ENCODE peak calls at places on chromosomes 5 and 9, in ten cellular contexts. H is stomach, O is B cell, B is WTC11, U is tibial nerve, D is AG09319, L is AG04449, Q is lower leg skin, F is neural crest cell, M is cardiac fibroblast. I is an unnamed sample.

GRCh38 chr5:151699071-151699901 is 12.6 kb upstream of the SPARC start:
- DNase-seq in F (no peak), O (no peak), M (peak), D (peak), U (no peak), B (no peak), Q (peak), L (peak), H (peak), I (no peak)

GRCh38 chr5:167720676-167721260 is 570.7 kb upstream of the WWC1 start:
- DNase-seq in O (no peak), Q (no peak), D (no peak), H (no peak), F (no peak), U (no peak), M (no peak), B (no peak), L (peak), I (no peak)

GRCh38 chr5:64690417-64691151 is at the start of gene SHISAL2B:
- DNase-seq in O (peak), Q (no peak), B (peak), L (no peak), M (peak), H (no peak), F (peak), D (no peak), U (no peak), I (peak)

GRCh38 chr5:72070519-72070918 is 36.8 kb upstream of the MAP1B start:
- DNase-seq in H (no peak), Q (no peak), O (no peak), U (no peak), B (peak), D (no peak), F (no peak), L (no peak), M (no peak), I (no peak)

GRCh38 chr9:127979333-127980055 is 1.3 kb downstream of the EEIG1 start:
- DNase-seq in B (peak), L (no peak), Q (no peak), M (peak), U (no peak), H (peak), O (peak), D (no peak), F (peak), I (peak)

GRCh38 chr5:91885291-91886265 is 502.5 kb upstream of the ARRDC3 start:
- DNase-seq in H (no peak), M (no peak), B (no peak), D (no peak), L (no peak), Q (no peak), F (no peak), O (no peak), U (no peak), I (peak)

GRCh38 chr5:168940712-168941111 is 360.2 kb downstream of the SLIT3 start:
- DNase-seq in B (no peak), F (no peak), Q (no peak), H (no peak), U (no peak), D (no peak), M (no peak), O (no peak), L (no peak), I (no peak)

GRCh38 chr5:74130141-74130897 is 504.3 kb downstream of the ARHGEF28 start:
- DNase-seq in H (no peak), F (no peak), D (no peak), U (no peak), O (no peak), L (no peak), B (no peak), M (no peak), Q (no peak), I (no peak)

GRCh38 chr5:80860934-80861613 is 99.1 kb upstream of the RASGRF2 start:
- DNase-seq in O (no peak), Q (no peak), D (no peak), M (peak), L (peak), B (no peak), F (no peak), U (no peak), H (no peak), I (no peak)

DNA sequence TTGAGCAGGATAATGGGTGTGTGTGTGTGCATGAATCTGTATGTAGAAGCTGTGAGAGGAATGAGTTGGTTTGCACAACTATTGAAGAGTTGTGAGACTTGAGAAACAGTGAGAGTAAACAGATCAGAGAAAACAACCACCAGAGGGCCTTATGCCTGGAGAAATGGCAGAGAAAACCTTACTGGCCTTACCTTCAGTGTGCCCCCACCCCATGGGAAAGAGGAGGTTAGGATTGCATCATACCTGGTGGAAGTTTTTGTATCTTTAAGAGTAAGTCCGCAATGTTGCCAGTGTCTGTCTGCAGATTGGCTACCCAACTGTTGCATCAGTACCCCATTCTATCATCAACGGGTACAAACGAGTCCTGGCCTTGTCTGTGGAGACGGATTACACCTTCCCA is 1909.4 kb upstream of the WWC1 start:
- DNase-seq in M (no peak), B (peak), D (no peak), Q (no peak), F (no peak), H (no peak), U (no peak), L (no peak), O (no peak), I (no peak)
- TF ChIP-seq CTCF in M (no peak), B (peak), D (no peak), Q (no peak), F (peak), H (no peak), U (no peak), L (no peak), O (no peak), I (peak)

GRCh38 chr9:17520264-17521058 is 58.4 kb upstream of the SH3GL2 start:
- DNase-seq in M (no peak), F (no peak), D (no peak), Q (no peak), U (no peak), B (no peak), O (no peak), L (no peak), H (no peak), I (no peak)
- TF ChIP-seq CTCF in M (no peak), F (no peak), D (no peak), Q (no peak), U (no peak), B (no peak), O (no peak), L (no peak), H (no peak), I (peak)

GRCh38 chr9:69671904-69672827 is at the start of gene APBA1:
- DNase-seq in M (peak), U (peak), F (peak), Q (peak), H (peak), L (no peak), O (peak), D (no peak), B (peak), I (peak)
- TF ChIP-seq CTCF in M (no peak), U (peak), F (no peak), Q (no peak), H (no peak), L (peak), O (no peak), D (peak), B (no peak), I (no peak)

GRCh38 chr9:137581361-137582285 is 2.9 kb upstream of the DPH7 start:
- DNase-seq in Q (no peak), O (no peak), L (no peak), F (no peak), B (no peak), H (no peak), U (no peak), D (no peak), M (no peak), I (no peak)

GRCh38 chr9:137582286-137582860 is 3.6 kb upstream of the DPH7 start:
- DNase-seq in F (no peak), H (peak), L (no peak), B (peak), O (no peak), D (no peak), M (peak), Q (no peak), U (no peak), I (peak)

GRCh38 chr9:137580209-137580957 is 1.7 kb upstream of the DPH7 start:
- DNase-seq in B (no peak), H (no peak), M (no peak), O (no peak), L (no peak), D (no peak), Q (no peak), F (no peak), U (no peak), I (no peak)

GRCh38 chr9:137579259-137579604 is 507 bp upstream of the DPH7 start:
- DNase-seq in H (no peak), L (no peak), B (no peak), Q (no peak), M (no peak), O (no peak), F (no peak), D (no peak), U (no peak), I (no peak)

GRCh38 chr9:137580958-137581331 is 2.2 kb upstream of the DPH7 start:
- DNase-seq in B (no peak), O (no peak), H (no peak), L (no peak), M (no peak), U (no peak), F (no peak), Q (no peak), D (no peak), I (no peak)
- TF ChIP-seq CTCF in B (no peak), O (no peak), H (no peak), L (no peak), M (no peak), U (no peak), F (no peak), Q (no peak), D (no peak), I (no peak)

DNA sequence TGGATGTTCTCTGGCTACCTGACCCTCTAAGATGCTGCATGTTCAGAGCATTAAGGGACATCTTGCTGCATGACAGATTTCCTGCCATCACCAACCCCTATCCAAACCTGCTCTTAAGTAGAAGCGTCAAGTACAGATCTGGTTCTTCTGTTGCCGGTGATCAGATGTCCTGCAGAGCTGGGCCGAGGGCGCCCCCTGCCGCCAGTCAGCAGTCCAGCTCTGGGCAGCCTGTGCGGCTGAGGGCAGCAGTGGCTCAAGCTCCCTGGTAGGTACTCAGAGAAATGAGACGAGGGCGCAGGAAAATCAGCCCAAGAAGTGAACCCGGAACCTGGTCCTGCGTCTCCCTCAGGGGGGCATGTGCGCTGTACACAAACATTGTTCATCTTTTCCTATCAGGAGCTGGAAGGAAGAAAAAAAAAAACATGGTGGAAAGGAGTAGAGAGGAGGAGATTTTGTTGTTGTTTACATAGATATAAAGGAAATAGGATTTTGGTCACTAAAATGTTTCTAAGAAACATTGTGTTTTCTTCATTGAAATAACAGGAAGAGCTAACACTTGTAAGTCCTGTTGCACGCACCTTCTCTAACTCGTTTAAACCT is 95.8 kb downstream of the CFAP90 start:
- DNase-seq in D (no peak), H (peak), O (peak), Q (no peak), B (peak), U (no peak), F (peak), M (peak), L (no peak), I (peak)
- TF ChIP-seq CTCF in D (peak), H (peak), O (peak), Q (no peak), B (peak), U (peak), F (peak), M (peak), L (peak), I (peak)

DNA sequence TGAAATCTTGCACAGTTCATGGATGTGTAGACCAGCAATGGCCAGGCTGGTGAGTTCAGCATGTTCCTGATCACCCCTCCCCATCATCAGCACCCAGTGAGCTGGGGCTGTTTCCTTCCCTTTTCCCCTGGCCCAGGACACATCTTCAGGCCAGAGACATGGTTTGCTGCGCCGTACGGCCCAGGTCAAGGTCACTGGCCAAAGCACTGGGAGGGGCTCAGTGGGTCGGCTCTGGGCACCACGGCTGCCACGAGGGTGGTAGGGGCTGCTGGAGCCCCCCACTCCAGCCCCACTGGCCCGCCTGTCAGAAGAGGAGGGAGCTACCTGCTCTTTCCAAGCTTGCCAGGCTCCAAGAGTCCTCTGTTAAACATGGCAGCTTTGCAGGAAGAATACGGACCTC is 55.9 kb downstream of the SEMA4D start:
- DNase-seq in F (no peak), H (no peak), L (no peak), O (no peak), D (no peak), Q (peak), B (no peak), U (no peak), M (no peak), I (no peak)
- TF ChIP-seq CTCF in F (no peak), H (no peak), L (no peak), O (no peak), D (no peak), Q (no peak), B (no peak), U (no peak), M (no peak), I (no peak)

DNA sequence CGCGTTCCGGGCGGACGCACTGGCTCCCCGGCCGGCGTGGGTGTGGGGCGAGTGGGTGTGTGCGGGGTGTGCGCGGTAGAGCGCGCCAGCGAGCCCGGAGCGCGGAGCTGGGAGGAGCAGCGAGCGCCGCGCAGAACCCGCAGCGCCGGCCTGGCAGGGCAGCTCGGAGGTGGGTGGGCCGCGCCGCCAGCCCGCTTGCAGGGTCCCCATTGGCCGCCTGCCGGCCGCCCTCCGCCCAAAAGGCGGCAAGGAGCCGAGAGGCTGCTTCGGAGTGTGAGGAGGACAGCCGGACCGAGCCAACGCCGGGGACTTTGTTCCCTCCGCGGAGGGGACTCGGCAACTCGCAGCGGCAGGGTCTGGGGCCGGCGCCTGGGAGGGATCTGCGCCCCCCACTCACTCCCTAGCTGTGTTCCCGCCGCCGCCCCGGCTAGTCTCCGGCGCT is at the start of gene DAPK1:
- DNase-seq in M (peak), H (peak), Q (peak), L (no peak), U (peak), O (no peak), F (peak), B (peak), D (no peak), I (peak)
- TF ChIP-seq CTCF in M (no peak), H (no peak), Q (no peak), L (no peak), U (no peak), O (no peak), F (peak), B (no peak), D (no peak), I (peak)

GRCh38 chr5:148791696-148792095 is 34.7 kb upstream of the ADRB2 start:
- DNase-seq in L (no peak), H (no peak), U (no peak), O (no peak), D (no peak), M (no peak), B (no peak), F (no peak), Q (no peak), I (no peak)
- TF ChIP-seq CTCF in L (no peak), H (no peak), U (no peak), O (no peak), D (no peak), M (no peak), B (no peak), F (no peak), Q (no peak), I (no peak)

DNA sequence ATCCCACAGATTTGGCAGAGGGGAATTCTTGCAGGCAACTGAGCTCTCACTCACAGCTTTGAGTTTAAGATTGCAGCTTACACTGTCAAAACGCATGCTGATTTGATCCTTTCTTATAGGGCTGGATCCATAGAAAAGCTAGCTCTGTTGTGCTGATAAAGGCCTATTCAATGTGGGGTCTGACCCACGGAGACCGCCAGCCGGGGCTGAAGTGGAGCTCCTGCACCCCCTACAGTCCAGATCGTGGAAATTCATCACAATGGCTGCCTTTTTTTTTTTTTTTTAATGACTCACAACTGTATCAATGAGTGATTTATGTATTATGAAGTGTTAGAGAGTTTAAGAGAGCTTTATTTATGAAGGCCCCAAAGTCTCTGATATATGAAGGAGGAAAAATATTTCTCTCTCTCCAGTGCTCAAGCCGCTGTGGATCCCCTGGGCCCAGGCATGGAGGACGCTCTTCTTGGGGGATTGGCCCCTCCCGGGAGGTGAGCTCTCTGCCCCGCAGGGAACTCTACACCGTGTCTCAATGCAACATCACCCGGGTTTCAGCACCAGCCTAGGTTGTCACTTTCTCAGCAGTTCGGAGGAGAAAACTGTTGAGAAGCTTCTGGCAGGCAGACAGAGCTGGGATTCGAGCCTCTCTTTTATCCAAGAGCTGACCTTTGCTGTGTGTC is 700.2 kb downstream of the IRX1 start:
- DNase-seq in H (no peak), F (peak), M (no peak), D (no peak), O (no peak), B (peak), U (no peak), L (no peak), Q (no peak), I (peak)
- TF ChIP-seq CTCF in H (no peak), F (peak), M (peak), D (no peak), O (no peak), B (peak), U (peak), L (no peak), Q (no peak), I (peak)